ENCODE peak calls at places on chromosome 10, in eight cellular contexts. C is stimulated activated CD4-positive, alpha-beta T cell treated with anti-CD3 and anti-CD28 coated beads, TNF-alpha, amount 100 ng/mL, for 1 hour; V is amygdala; A is NCI-H1092; T is stromal cell of bone marrow; B is renal cortical epithelial cell; Q is RCC 7860; I is stimulated activated CD8-positive, alpha-beta memory T cell treated with anti-CD3 and anti-CD28 coated beads, Interleukin-2, amount 100 ng/mL, for 1 hour. D is an unnamed sample.

GRCh38 chr10:2839081-2839725 is 228.1 kb upstream of the PFKP start:
- DNase-seq in V (no peak), Q (peak; percentile 12), T (peak; percentile 2), B (peak; percentile 9), I (no peak), A (no peak), C (no peak), D (no peak)

GRCh38 chr10:92567952-92568600 is 5.8 kb downstream of the IDE start:
- DNase-seq in C (no peak), Q (peak; percentile 44), V (no peak), T (no peak), I (no peak), A (no peak), B (peak; percentile 87), D (no peak)

GRCh38 chr10:13347235-13348156 is 597 bp downstream of the SEPHS1 start:
- DNase-seq in C (no peak), V (peak; percentile 54), A (peak; percentile 66), I (peak; percentile 43), Q (peak; percentile 41), B (peak; percentile 23), T (peak; percentile 65), D (no peak)

GRCh38 chr10:98339790-98340189 is 71.8 kb upstream of the LOXL4 start:
- DNase-seq in C (no peak), B (no peak), I (no peak), A (no peak), T (no peak), Q (no peak), V (no peak), D (no peak)

GRCh38 chr10:132974886-132975881 is 32.8 kb upstream of the CFAP46 start:
- DNase-seq in Q (no peak), B (no peak), A (no peak), V (no peak), T (no peak), C (no peak), I (no peak), D (no peak)

GRCh38 chr10:111076682-111077661 is at the start of gene ADRA2A:
- DNase-seq in B (peak; percentile 16), Q (no peak), T (no peak), I (no peak), C (no peak), V (no peak), A (no peak), D (no peak)

GRCh38 chr10:30709229-30709628 is 79.7 kb upstream of the LYZL2 start:
- DNase-seq in Q (no peak), I (no peak), B (no peak), A (no peak), T (no peak), C (no peak), V (no peak), D (no peak)

GRCh38 chr10:124697837-124698559 is 46.2 kb downstream of the FAM53B start:
- DNase-seq in V (no peak), Q (no peak), A (no peak), T (no peak), C (peak; percentile 33), I (no peak), B (no peak), D (no peak)

GRCh38 chr10:25130911-25131310 is 43.9 kb upstream of the GPR158 start:
- DNase-seq in T (peak; percentile 65), A (no peak), V (no peak), B (no peak), C (no peak), Q (no peak), I (no peak), D (no peak)

GRCh38 chr10:101816913-101817541 is 1.2 kb downstream of the OGA start:
- DNase-seq in T (no peak), V (no peak), Q (no peak), C (no peak), A (no peak), I (no peak), B (no peak), D (no peak)

GRCh38 chr10:126161691-126162090 is 226.6 kb downstream of the ADAM12 start:
- DNase-seq in C (no peak), T (no peak), V (no peak), I (no peak), A (no peak), B (no peak), Q (no peak), D (no peak)

GRCh38 chr10:70779088-70779487 is 6.1 kb downstream of the TBATA start:
- DNase-seq in V (peak; percentile 8), B (no peak), C (no peak), I (no peak), Q (no peak), A (no peak), T (no peak), D (no peak)

GRCh38 chr10:31770307-31770902 is 158.2 kb downstream of the ARHGAP12 start:
- DNase-seq in A (no peak), B (peak; percentile 11), T (no peak), C (no peak), Q (no peak), I (peak; percentile 25), V (no peak), D (no peak)

GRCh38 chr10:43671659-43672555 is 23.2 kb upstream of the ZNF32 start:
- DNase-seq in I (no peak), A (peak; percentile 2), Q (peak; percentile 76), T (peak; percentile 47), C (no peak), B (peak; percentile 69), V (peak; percentile 25), D (no peak)

GRCh38 chr10:35789996-35790395 is 147.9 kb upstream of the FZD8 start:
- DNase-seq in C (no peak), A (no peak), T (no peak), V (no peak), Q (peak; percentile 75), I (no peak), B (peak; percentile 68), D (no peak)

GRCh38 chr10:14010827-14011574 is 319.7 kb downstream of the FRMD4A start:
- DNase-seq in A (no peak), C (no peak), I (no peak), T (no peak), V (no peak), B (no peak), Q (no peak), D (no peak)

GRCh38 chr10:132647424-132647823 is 109.8 kb downstream of the INPP5A start:
- DNase-seq in C (no peak), I (no peak), V (no peak), B (no peak), A (no peak), T (no peak), Q (no peak), D (no peak)

GRCh38 chr10:102090772-102091171 is 25.6 kb downstream of the HPS6 start:
- DNase-seq in T (no peak), I (no peak), C (no peak), B (peak; percentile 47), Q (no peak), A (no peak), V (no peak), D (no peak)

GRCh38 chr10:51955696-51956095 is 256.3 kb upstream of the CSTF2T start:
- DNase-seq in Q (no peak), I (no peak), T (no peak), V (no peak), B (no peak), A (no peak), C (no peak), D (no peak)

GRCh38 chr10:103614511-103615158 is 121.1 kb downstream of the NEURL1 start:
- DNase-seq in V (no peak), I (no peak), T (no peak), Q (no peak), C (no peak), A (no peak), B (no peak), D (no peak)